ENCODE peak calls at places on chromosomes 3 and 15, in five cellular contexts. S is testis, K is stomach, I is heart right ventricle, T is suprapubic skin. B is an unnamed sample.

GRCh38 chr3:37324752-37325407 is 150.5 kb upstream of the LRRFIP2 start:
- DNase-seq in S (no peak), K (no peak), I (no peak), T (no peak), B (no peak)

GRCh38 chr3:71849674-71850073 is 64.7 kb upstream of the PROK2 start:
- DNase-seq in S (no peak), K (no peak), I (no peak), T (no peak), B (no peak)

GRCh38 chr15:33699691-33700447 is 268.4 kb upstream of the CHRM5 start:
- DNase-seq in S (no peak), K (no peak), I (no peak), T (no peak), B (no peak)

GRCh38 chr3:13072239-13073041 is 789 bp downstream of the IQSEC1 start:
- DNase-seq in S (no peak), K (peak; percentile 47), I (peak; percentile 73), T (no peak), B (no peak)

GRCh38 chr3:170714151-170714550 is 128.3 kb upstream of the SLC7A14 start:
- DNase-seq in S (no peak), K (no peak), I (no peak), T (no peak), B (no peak)

GRCh38 chr3:132623646-132624045 is 26.6 kb downstream of the ACKR4 start:
- DNase-seq in S (no peak), K (no peak), I (no peak), T (no peak), B (no peak)

GRCh38 chr3:60742606-60743145 is 508.6 kb downstream of the FHIT start:
- DNase-seq in S (no peak), K (no peak), I (no peak), T (no peak), B (no peak)

GRCh38 chr3:52240059-52240885 is 1.3 kb upstream of the TWF2 start:
- DNase-seq in S (peak; percentile 86), K (no peak), I (peak; percentile 26), T (peak; percentile 83), B (peak; percentile 67)

GRCh38 chr3:190224466-190225185 is 97.6 kb downstream of the CLDN1 start:
- DNase-seq in S (no peak), K (no peak), I (no peak), T (no peak), B (no peak)

GRCh38 chr15:64101018-64101417 is 5.2 kb downstream of the SNX1 start:
- DNase-seq in S (no peak), K (no peak), I (no peak), T (no peak), B (no peak)

GRCh38 chr3:134971359-134971758 is 176.3 kb downstream of the EPHB1 start:
- DNase-seq in S (no peak), K (no peak), I (no peak), T (no peak), B (no peak)
- H3K4me3 ChIP-seq in S (no peak overlapping the region), K (no peak overlapping the region), I (no peak overlapping the region), T (no peak overlapping the region), B (no peak overlapping the region)

GRCh38 chr3:64141476-64141875 is 83.8 kb downstream of the PRICKLE2 start:
- DNase-seq in S (no peak), K (no peak), I (no peak), T (no peak), B (no peak)
- H3K4me1 ChIP-seq in S (no peaks in the 10 kb centered on the region), K (peaks cover 9% of the 10 kb centered on the region), I (no peaks in the 10 kb centered on the region), T (peaks cover 6% of the 10 kb centered on the region), B (peaks cover 19% of the 10 kb centered on the region)

GRCh38 chr3:47613723-47614122 is 35.1 kb upstream of the CSPG5 start:
- DNase-seq in S (no peak), K (no peak), I (no peak), T (no peak), B (no peak)

GRCh38 chr3:47612879-47613278 is 34.2 kb upstream of the CSPG5 start:
- DNase-seq in S (no peak), K (no peak), I (no peak), T (no peak), B (no peak)

GRCh38 chr3:47610572-47610971 is 31.9 kb upstream of the CSPG5 start:
- DNase-seq in S (no peak), K (no peak), I (no peak), T (no peak), B (no peak)

GRCh38 chr3:47611577-47611976 is 32.9 kb upstream of the CSPG5 start:
- DNase-seq in S (no peak), K (no peak), I (no peak), T (no peak), B (no peak)

GRCh38 chr3:47612178-47612577 is 33.5 kb upstream of the CSPG5 start:
- DNase-seq in S (peak; percentile 19), K (no peak), I (no peak), T (no peak), B (no peak)
- H3K27ac ChIP-seq in S (peak overlapping the region; percentile 62), K (peak overlapping the region; percentile 16), I (peak overlapping the region; percentile 46), T (no peak overlapping the region), B (peak overlapping the region; percentile 10)

GRCh38 chr3:98501270-98501669 is 3.8 kb downstream of the OR5K2 start:
- DNase-seq in S (no peak), K (no peak), I (no peak), T (no peak), B (no peak)

GRCh38 chr3:98500019-98500418 is 2.5 kb downstream of the OR5K2 start:
- DNase-seq in S (no peak), K (no peak), I (no peak), T (no peak), B (no peak)

GRCh38 chr3:98504534-98504933 is 7.1 kb downstream of the OR5K2 start:
- DNase-seq in S (no peak), K (no peak), I (no peak), T (no peak), B (no peak)

GRCh38 chr3:98497381-98497780 is at the start of gene OR5K2:
- DNase-seq in S (no peak), K (no peak), I (no peak), T (no peak), B (no peak)

DNA sequence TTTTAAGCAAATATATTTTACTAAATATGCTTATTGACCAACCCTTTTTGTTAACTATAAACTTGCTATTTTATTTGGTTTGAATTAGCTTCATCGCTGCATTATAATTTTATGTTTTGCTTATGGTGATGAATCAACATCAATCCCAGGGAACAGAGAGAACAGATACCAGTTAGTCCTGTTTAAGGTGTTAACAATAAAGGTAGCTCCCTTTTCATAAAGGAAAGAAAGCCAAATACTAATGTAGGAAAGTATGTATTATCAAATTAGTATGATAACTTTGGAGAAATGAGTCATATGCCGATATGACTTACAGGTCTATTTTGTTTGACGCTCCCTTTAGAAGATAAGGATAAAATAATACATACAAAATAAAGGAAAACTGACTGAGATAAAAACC is 4.4 kb downstream of the OR5K2 start:
- DNase-seq in S (no peak), K (no peak), I (no peak), T (no peak), B (no peak)
- H3K4me3 ChIP-seq in S (no peak overlapping the region), K (no peak overlapping the region), I (no peak overlapping the region), T (no peak overlapping the region), B (no peak overlapping the region)

DNA sequence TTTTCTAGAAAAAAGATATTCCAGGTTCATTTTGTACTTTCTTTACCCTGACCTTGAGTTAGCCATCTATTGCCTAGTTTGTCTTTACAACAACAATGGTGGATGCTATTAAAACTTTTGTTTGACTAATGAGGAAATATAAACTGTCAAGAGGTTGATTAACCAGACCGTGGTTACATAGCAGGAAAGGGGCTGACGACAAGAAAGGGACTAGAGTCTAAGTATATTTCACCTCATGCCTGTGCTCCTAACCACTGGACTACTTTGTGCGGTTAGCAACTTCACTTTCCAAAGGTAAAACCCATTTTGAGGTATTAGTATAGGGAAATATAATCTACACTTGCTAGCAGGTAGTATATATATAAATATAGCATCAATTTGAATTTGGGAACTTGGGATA is 327.1 kb downstream of the SATB1 start:
- DNase-seq in S (no peak), K (no peak), I (no peak), T (no peak), B (no peak)
- H3K4me1 ChIP-seq in S (no peaks in the 10 kb centered on the region), K (no peaks in the 10 kb centered on the region), I (no peaks in the 10 kb centered on the region), T (peaks cover 5% of the 10 kb centered on the region), B (peaks cover 20% of the 10 kb centered on the region)

B was measured in RWPE2.